ENCODE peak calls at places on chromosome 15, in six cellular contexts. P, T, A, O, M and B are unnamed samples.

GRCh38 chr15:48063411-48063985 is 57.3 kb upstream of the SLC24A5 start:
- DNase-seq in M (no peak), A (no peak), O (no peak), P (no peak), T (no peak), B (no peak)

GRCh38 chr15:56786966-56787365 is 53.7 kb upstream of the ZNF280D start:
- DNase-seq in A (no peak), T (no peak), O (no peak), P (no peak), M (no peak), B (no peak)

GRCh38 chr15:100030586-100031249 is 297.5 kb upstream of the LYSMD4 start:
- DNase-seq in P (no peak), T (no peak), M (no peak), A (no peak), O (peak; percentile 16), B (no peak)

GRCh38 chr15:24954783-24955548 is at the start of the genes SNRPN and SNURF:
- DNase-seq in P (peak; percentile 3), O (peak; percentile 78), A (peak; percentile 86), M (peak; percentile 64), T (peak; percentile 85), B (peak; percentile 9)

GRCh38 chr15:32029409-32029861 is 880 bp upstream of the CHRNA7 start:
- DNase-seq in A (no peak), O (no peak), T (peak; percentile 47), M (peak; percentile 36), P (no peak), B (no peak)

GRCh38 chr15:61091229-61091628 is 137.9 kb downstream of the RORA start:
- DNase-seq in T (no peak), P (no peak), A (no peak), O (no peak), M (no peak), B (no peak)

GRCh38 chr15:80977627-80978036 is 12.0 kb downstream of the MESD start:
- DNase-seq in M (peak; percentile 40), P (no peak), T (peak; percentile 74), A (peak; percentile 75), O (peak; percentile 59), B (no peak)

GRCh38 chr15:61840090-61840489 is 220.2 kb downstream of the VPS13C start:
- DNase-seq in M (no peak), P (no peak), A (no peak), O (no peak), T (no peak), B (no peak)

GRCh38 chr15:33112541-33113105 is 81.9 kb downstream of the FMN1 start:
- DNase-seq in T (no peak), A (no peak), M (no peak), P (no peak), O (no peak), B (no peak)

GRCh38 chr15:78667578-78668236 is 26.7 kb upstream of the CHRNB4 start:
- DNase-seq in A (no peak), T (no peak), O (no peak), M (no peak), P (no peak), B (no peak)

GRCh38 chr15:45402955-45403892 is 24.9 kb upstream of the GATM start:
- DNase-seq in T (peak; percentile 69), M (peak; percentile 69), A (no peak), O (peak; percentile 20), P (no peak), B (no peak)

GRCh38 chr15:82647045-82647834 is at the start of gene CPEB1:
- DNase-seq in T (peak; percentile 51), O (peak; percentile 47), M (peak; percentile 60), P (no peak), A (peak; percentile 81), B (no peak)

GRCh38 chr15:41886741-41887140 is 7.1 kb downstream of the SPTBN5 start:
- DNase-seq in A (no peak), M (no peak), T (no peak), O (no peak), P (no peak), B (no peak)

GRCh38 chr15:101038327-101039003 is 119.3 kb downstream of the LRRK1 start:
- DNase-seq in M (no peak), T (no peak), A (peak; percentile 12), P (no peak), O (no peak), B (no peak)

GRCh38 chr15:101458908-101459578 is 30.5 kb downstream of the PCSK6 start:
- DNase-seq in T (no peak), P (no peak), O (peak; percentile 44), M (no peak), A (no peak), B (no peak)

GRCh38 chr15:95304116-95304873 is 1026.2 kb upstream of the NR2F2 start:
- DNase-seq in T (no peak), A (no peak), M (no peak), P (no peak), O (peak; percentile 73), B (no peak)

GRCh38 chr15:40764766-40765136 is 883 bp downstream of the GCHFR start:
- DNase-seq in M (peak; percentile 33), T (no peak), O (no peak), A (no peak), P (no peak), B (no peak)
- H3K4me3 ChIP-seq in M (no peak overlapping the region), T (peak overlapping the region; percentile 75), O (peak overlapping the region; percentile 46), A (peak overlapping the region; percentile 62), P (peak overlapping the region; percentile 79), B (peak overlapping the region; percentile 64)

GRCh38 chr15:77009176-77009575 is 14.2 kb downstream of the PSTPIP1 start:
- DNase-seq in P (no peak), O (no peak), T (no peak), A (no peak), M (no peak), B (no peak)
- TF ChIP-seq CTCF in P (no peak), O (no peak), T (no peak), A (no peak), M (no peak), B (no peak)

GRCh38 chr15:62938825-62939224 is 103.7 kb upstream of the TPM1 start:
- DNase-seq in O (no peak), P (no peak), T (no peak), M (no peak), A (no peak), B (no peak)

GRCh38 chr15:62940755-62941361 is 101.7 kb upstream of the TPM1 start:
- DNase-seq in A (peak; percentile 93), O (peak; percentile 93), T (no peak), P (peak; percentile 78), M (peak; percentile 28), B (peak; percentile 59)

GRCh38 chr15:62941719-62942118 is 100.8 kb upstream of the TPM1 start:
- DNase-seq in P (no peak), O (no peak), M (no peak), A (no peak), T (no peak), B (no peak)

GRCh38 chr15:62942411-62942810 is 100.1 kb upstream of the TPM1 start:
- DNase-seq in O (no peak), T (no peak), P (no peak), M (no peak), A (no peak), B (no peak)

DNA sequence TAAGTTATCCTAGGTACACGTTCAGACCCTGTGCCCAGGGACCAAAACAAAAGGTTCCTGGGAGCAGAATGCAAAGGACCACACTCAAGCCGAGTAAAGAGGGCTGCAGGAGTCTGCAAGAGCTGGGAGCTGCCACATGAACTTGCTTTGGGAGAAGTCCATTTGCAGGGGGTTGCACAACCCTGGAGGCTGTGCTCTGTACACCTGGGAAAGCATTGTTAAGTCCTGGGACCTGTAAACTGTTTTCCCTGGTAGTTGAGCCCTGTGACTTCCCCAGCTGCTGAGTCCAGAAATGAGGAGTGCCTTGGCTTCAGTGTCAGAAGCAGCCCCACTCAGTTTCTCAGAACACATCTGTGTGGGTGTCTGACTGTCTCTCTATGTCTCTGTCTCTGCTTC is 102.2 kb upstream of the TPM1 start:
- DNase-seq in O (no peak), A (no peak), T (no peak), M (no peak), P (no peak), B (no peak)
- H3K4me3 ChIP-seq in O (no peak overlapping the region), A (no peak overlapping the region), T (no peak overlapping the region), M (no peak overlapping the region), P (no peak overlapping the region), B (no peak overlapping the region)

DNA sequence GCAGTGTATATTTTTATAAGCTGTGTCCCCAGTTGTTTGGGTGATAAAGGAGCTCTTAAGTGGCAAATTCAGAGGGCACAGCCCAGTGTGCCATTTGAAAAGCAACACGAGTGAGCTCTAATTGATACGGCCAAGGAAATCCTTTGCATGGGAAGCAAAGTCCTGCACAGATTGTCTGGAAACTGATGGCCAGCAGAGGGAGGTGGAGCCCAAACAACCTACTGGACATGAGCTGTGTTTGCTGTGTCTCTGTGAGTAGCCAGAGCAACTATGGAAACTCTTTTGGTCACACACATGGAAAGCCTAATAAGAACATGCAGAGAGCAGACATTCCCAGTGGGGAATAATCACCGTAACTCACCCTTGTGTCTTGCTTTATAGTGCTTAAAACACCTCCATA is 24.4 kb downstream of the ONECUT1 start:
- DNase-seq in A (no peak), O (peak; percentile 5), P (no peak), T (no peak), M (no peak), B (no peak)
- TF ChIP-seq CTCF in A (no peak), O (peak; percentile 40), P (no peak), T (no peak), M (no peak), B (peak; percentile 59)

GRCh38 chr15:90419202-90419601 is 31.2 kb downstream of the IQGAP1 start:
- DNase-seq in T (no peak), O (no peak), A (no peak), P (no peak), M (no peak), B (no peak)
- H3K4me3 ChIP-seq in T (no peak overlapping the region), O (no peak overlapping the region), A (no peak overlapping the region), P (no peak overlapping the region), M (no peak overlapping the region), B (no peak overlapping the region)

DNA sequence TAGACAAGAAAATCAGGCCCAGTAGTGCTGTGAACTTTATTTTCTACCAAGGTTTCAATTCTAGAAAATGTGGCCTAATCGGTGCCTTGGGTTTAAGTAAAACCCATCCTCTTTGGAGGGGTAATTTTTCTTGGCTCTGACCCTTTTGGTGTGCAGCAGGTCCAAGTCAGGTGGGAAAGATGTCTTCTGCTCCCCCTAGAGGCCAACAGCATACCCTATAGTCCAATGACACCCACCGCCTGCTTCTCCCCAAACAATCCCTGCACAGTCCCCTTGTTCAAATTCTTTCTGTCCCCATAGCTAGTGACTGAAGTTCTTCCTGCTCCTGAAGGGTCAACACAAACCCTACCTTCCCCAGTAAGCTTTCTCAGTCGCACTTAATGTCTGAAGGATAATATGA is 261.8 kb upstream of the GOLGA6L4 start:
- DNase-seq in O (peak; percentile 17), T (no peak), M (peak; percentile 17), P (no peak), A (no peak), B (no peak)
- TF ChIP-seq CTCF in O (peak; percentile 41), T (peak; percentile 22), M (no peak), P (peak; percentile 14), A (no peak), B (peak; percentile 49)

GRCh38 chr15:35738370-35738769 is 192.4 kb upstream of the DPH6 start:
- DNase-seq in O (peak; percentile 65), P (no peak), T (no peak), M (no peak), A (no peak), B (no peak)

GRCh38 chr15:35743320-35743719 is 197.4 kb upstream of the DPH6 start:
- DNase-seq in M (no peak), T (no peak), P (no peak), O (no peak), A (no peak), B (no peak)

GRCh38 chr15:35741881-35742280 is 195.9 kb upstream of the DPH6 start:
- DNase-seq in T (no peak), A (no peak), M (no peak), P (no peak), O (peak; percentile 29), B (no peak)

GRCh38 chr15:35740761-35741160 is 194.8 kb upstream of the DPH6 start:
- DNase-seq in T (no peak), M (no peak), O (peak; percentile 58), P (no peak), A (no peak), B (no peak)

GRCh38 chr15:35741395-35741794 is 195.4 kb upstream of the DPH6 start:
- DNase-seq in T (no peak), M (no peak), P (no peak), A (no peak), O (no peak), B (no peak)
- H3K4me3 ChIP-seq in T (no peak overlapping the region), M (no peak overlapping the region), P (no peak overlapping the region), A (no peak overlapping the region), O (no peak overlapping the region), B (no peak overlapping the region)